ENCODE peak calls at places on chromosomes 16 and 17, in four cellular contexts. One of them, this sample, is unnamed.

GRCh38 chr17:7207120-7208001 is 12.3 kb downstream of the DLG4 start:
- DNase-seq in AG10803: no peak
- DNase-seq in activated T-cell treated with anti-CD3 and anti-CD28 coated beads, Interleukin-2, amount 50 U/mL, for 24 hours: no peak
- DNase-seq in heart left ventricle: peak
- DNase-seq in this sample: no peak

GRCh38 chr17:51230306-51230705 is 29.5 kb downstream of the MBTD1 start:
- DNase-seq in AG10803: peak
- DNase-seq in activated T-cell treated with anti-CD3 and anti-CD28 coated beads, Interleukin-2, amount 50 U/mL, for 24 hours: no peak
- DNase-seq in heart left ventricle: no peak
- DNase-seq in this sample: no peak

GRCh38 chr17:63946440-63947363 is 14.6 kb upstream of the CD79B start:
- DNase-seq in AG10803: peak
- DNase-seq in activated T-cell treated with anti-CD3 and anti-CD28 coated beads, Interleukin-2, amount 50 U/mL, for 24 hours: peak
- DNase-seq in heart left ventricle: no peak
- DNase-seq in this sample: no peak

GRCh38 chr16:66254751-66255150 is 111.7 kb upstream of the CDH5 start:
- DNase-seq in AG10803: peak
- DNase-seq in activated T-cell treated with anti-CD3 and anti-CD28 coated beads, Interleukin-2, amount 50 U/mL, for 24 hours: no peak
- DNase-seq in heart left ventricle: no peak
- DNase-seq in this sample: no peak

GRCh38 chr16:89114159-89114981 is 20.7 kb downstream of the ACSF3 start:
- DNase-seq in AG10803: peak
- DNase-seq in activated T-cell treated with anti-CD3 and anti-CD28 coated beads, Interleukin-2, amount 50 U/mL, for 24 hours: no peak
- DNase-seq in heart left ventricle: peak
- DNase-seq in this sample: no peak

GRCh38 chr16:82891918-82892317 is 265.1 kb downstream of the CDH13 start:
- DNase-seq in AG10803: no peak
- DNase-seq in activated T-cell treated with anti-CD3 and anti-CD28 coated beads, Interleukin-2, amount 50 U/mL, for 24 hours: no peak
- DNase-seq in heart left ventricle: no peak
- DNase-seq in this sample: no peak

GRCh38 chr16:71746442-71747046 is 22.0 kb upstream of the PHLPP2 start:
- DNase-seq in AG10803: peak
- DNase-seq in activated T-cell treated with anti-CD3 and anti-CD28 coated beads, Interleukin-2, amount 50 U/mL, for 24 hours: no peak
- DNase-seq in heart left ventricle: no peak
- DNase-seq in this sample: no peak

GRCh38 chr16:54178491-54178976 is 108.1 kb downstream of the IRX3 start:
- DNase-seq in AG10803: no peak
- DNase-seq in activated T-cell treated with anti-CD3 and anti-CD28 coated beads, Interleukin-2, amount 50 U/mL, for 24 hours: no peak
- DNase-seq in heart left ventricle: no peak
- DNase-seq in this sample: no peak

GRCh38 chr17:7557825-7558543 is 566 bp upstream of the TNFSF13 start:
- DNase-seq in AG10803: peak
- DNase-seq in activated T-cell treated with anti-CD3 and anti-CD28 coated beads, Interleukin-2, amount 50 U/mL, for 24 hours: no peak
- DNase-seq in heart left ventricle: peak
- DNase-seq in this sample: peak

GRCh38 chr17:63446981-63447687 is 1.0 kb upstream of the CYB561 start:
- DNase-seq in AG10803: no peak
- DNase-seq in activated T-cell treated with anti-CD3 and anti-CD28 coated beads, Interleukin-2, amount 50 U/mL, for 24 hours: peak
- DNase-seq in heart left ventricle: no peak
- DNase-seq in this sample: no peak

GRCh38 chr17:28173071-28173561 is 130.6 kb downstream of the NLK start:
- DNase-seq in AG10803: no peak
- DNase-seq in activated T-cell treated with anti-CD3 and anti-CD28 coated beads, Interleukin-2, amount 50 U/mL, for 24 hours: no peak
- DNase-seq in heart left ventricle: no peak
- DNase-seq in this sample: no peak

GRCh38 chr16:17149904-17150483 is 320.8 kb downstream of the XYLT1 start:
- DNase-seq in AG10803: no peak
- DNase-seq in activated T-cell treated with anti-CD3 and anti-CD28 coated beads, Interleukin-2, amount 50 U/mL, for 24 hours: no peak
- DNase-seq in heart left ventricle: no peak
- DNase-seq in this sample: no peak

GRCh38 chr17:6708357-6708961 is 4.7 kb downstream of the SLC13A5 start:
- DNase-seq in AG10803: no peak
- DNase-seq in activated T-cell treated with anti-CD3 and anti-CD28 coated beads, Interleukin-2, amount 50 U/mL, for 24 hours: no peak
- DNase-seq in heart left ventricle: no peak
- DNase-seq in this sample: no peak

GRCh38 chr16:71796501-71796900 is 12.1 kb downstream of the AP1G1 start:
- DNase-seq in AG10803: peak
- DNase-seq in activated T-cell treated with anti-CD3 and anti-CD28 coated beads, Interleukin-2, amount 50 U/mL, for 24 hours: no peak
- DNase-seq in heart left ventricle: no peak
- DNase-seq in this sample: no peak

GRCh38 chr17:59027750-59028149 is 78.9 kb downstream of the TRIM37 start:
- DNase-seq in AG10803: no peak
- DNase-seq in activated T-cell treated with anti-CD3 and anti-CD28 coated beads, Interleukin-2, amount 50 U/mL, for 24 hours: no peak
- DNase-seq in heart left ventricle: no peak
- DNase-seq in this sample: no peak

GRCh38 chr17:9935408-9935807 is 30.3 kb upstream of the RCVRN start:
- DNase-seq in AG10803: peak
- DNase-seq in activated T-cell treated with anti-CD3 and anti-CD28 coated beads, Interleukin-2, amount 50 U/mL, for 24 hours: no peak
- DNase-seq in heart left ventricle: peak
- DNase-seq in this sample: no peak

GRCh38 chr16:67016681-67017450 is 12.1 kb upstream of the CBFB start:
- DNase-seq in AG10803: no peak
- DNase-seq in activated T-cell treated with anti-CD3 and anti-CD28 coated beads, Interleukin-2, amount 50 U/mL, for 24 hours: no peak
- DNase-seq in heart left ventricle: no peak
- DNase-seq in this sample: no peak

GRCh38 chr17:49197346-49197998 is 12.9 kb downstream of the GNGT2 start:
- DNase-seq in AG10803: no peak
- DNase-seq in activated T-cell treated with anti-CD3 and anti-CD28 coated beads, Interleukin-2, amount 50 U/mL, for 24 hours: peak
- DNase-seq in heart left ventricle: no peak
- DNase-seq in this sample: no peak

GRCh38 chr17:82917656-82918345 is 78.0 kb upstream of the ZNF750 start:
- DNase-seq in AG10803: peak
- DNase-seq in activated T-cell treated with anti-CD3 and anti-CD28 coated beads, Interleukin-2, amount 50 U/mL, for 24 hours: peak
- DNase-seq in heart left ventricle: no peak
- DNase-seq in this sample: no peak